ENCODE peak calls at places on chromosomes 7 and 10, in nine cellular contexts. D is lung; K is activated CD8-positive, alpha-beta memory T cell treated with anti-CD3 and anti-CD28 coated beads for 48 hours; X is esophagus squamous epithelium; Q is BJ; P is AG04450; O is activated CD4-positive, CD25-positive, alpha-beta regulatory T cell treated with anti-CD3 and anti-CD28 coated beads, Interleukin-2, amount 50 U/mL, for 72 hours; F is SK-N-SH; A is breast epithelium. R is an unnamed sample.

GRCh38 chr7:141872931-141873330 is 31.6 kb upstream of the PRSS37 start:
- DNase-seq in P (no peak), X (no peak), A (no peak), F (no peak), O (no peak), Q (no peak), K (no peak), D (no peak), R (no peak)

GRCh38 chr7:91247497-91247896 is 16.7 kb upstream of the FZD1 start:
- DNase-seq in A (no peak), O (no peak), K (no peak), F (no peak), D (no peak), Q (no peak), P (no peak), X (no peak), R (no peak)

GRCh38 chr10:12750526-12751201 is 250.8 kb downstream of the CCDC3 start:
- DNase-seq in F (no peak), D (no peak), P (no peak), Q (no peak), K (no peak), A (no peak), O (no peak), X (no peak), R (no peak)

GRCh38 chr10:129949411-129950335 is 14.4 kb downstream of the EBF3 start:
- DNase-seq in K (no peak), O (no peak), A (no peak), Q (no peak), D (no peak), F (peak), P (no peak), X (no peak), R (no peak)

GRCh38 chr7:91182819-91183405 is 81.3 kb upstream of the FZD1 start:
- DNase-seq in X (no peak), D (no peak), P (peak), O (no peak), F (no peak), Q (peak), A (no peak), K (no peak), R (no peak)

GRCh38 chr7:32658034-32658944 is 163.0 kb downstream of the AVL9 start:
- DNase-seq in A (no peak), O (no peak), F (no peak), D (no peak), Q (no peak), P (no peak), X (no peak), K (no peak), R (no peak)

GRCh38 chr10:108392286-108392685 is 1227.8 kb upstream of the SORCS1 start:
- DNase-seq in Q (peak), A (no peak), D (no peak), K (no peak), F (no peak), X (no peak), P (no peak), O (no peak), R (no peak)

GRCh38 chr10:986881-987634 is 1.2 kb upstream of the GTPBP4 start:
- DNase-seq in O (no peak), Q (peak), K (no peak), P (peak), D (no peak), F (no peak), X (no peak), A (no peak), R (no peak)

GRCh38 chr10:102634696-102635095 is 9.6 kb upstream of the TRIM8 start:
- DNase-seq in K (no peak), P (no peak), O (no peak), X (no peak), D (no peak), Q (no peak), A (no peak), F (no peak), R (no peak)

GRCh38 chr7:76340617-76341131 is 18.1 kb downstream of the YWHAG start:
- DNase-seq in A (no peak), D (no peak), X (no peak), O (no peak), K (no peak), F (no peak), P (no peak), Q (no peak), R (no peak)

GRCh38 chr10:110568055-110568735 is 700 bp downstream of the SMC3 start:
- DNase-seq in X (no peak), O (peak), Q (no peak), A (no peak), F (no peak), P (no peak), D (peak), K (no peak), R (peak)

GRCh38 chr10:29191674-29192073 is 97.2 kb upstream of the LYZL1 start:
- DNase-seq in Q (no peak), D (no peak), O (no peak), K (no peak), A (no peak), X (no peak), P (no peak), F (no peak), R (no peak)

GRCh38 chr10:74078037-74078436 is 72.6 kb downstream of the AP3M1 start:
- DNase-seq in X (no peak), A (no peak), F (no peak), P (no peak), D (no peak), Q (no peak), O (no peak), K (no peak), R (no peak)

GRCh38 chr7:35241884-35242283 is 12.0 kb downstream of the TBX20 start:
- DNase-seq in P (no peak), X (no peak), O (no peak), A (no peak), F (no peak), D (no peak), Q (no peak), K (no peak), R (no peak)

GRCh38 chr10:59167512-59167911 is 8.9 kb upstream of the PHYHIPL start:
- DNase-seq in Q (no peak), P (no peak), X (no peak), A (no peak), O (no peak), F (no peak), K (no peak), D (no peak), R (no peak)

GRCh38 chr10:25820496-25821415 is 113.3 kb upstream of the MYO3A start:
- DNase-seq in O (no peak), A (no peak), Q (no peak), F (no peak), K (no peak), P (no peak), X (no peak), D (no peak), R (no peak)

GRCh38 chr7:7417414-7417813 is 118.3 kb downstream of the COL28A1 start:
- DNase-seq in A (no peak), O (no peak), P (no peak), K (no peak), D (no peak), X (no peak), Q (no peak), F (no peak), R (no peak)

GRCh38 chr10:110069502-110069982 is 61.8 kb downstream of the ADD3 start:
- DNase-seq in Q (no peak), O (no peak), D (no peak), F (no peak), P (no peak), A (no peak), X (no peak), K (no peak), R (no peak)

GRCh38 chr10:129760003-129760315 is 204.1 kb downstream of the EBF3 start:
- DNase-seq in X (no peak), A (peak), O (no peak), Q (no peak), P (no peak), K (no peak), F (no peak), D (no peak), R (no peak)

GRCh38 chr7:92295391-92295790 is 49.6 kb downstream of the ANKIB1 start:
- DNase-seq in X (no peak), D (no peak), P (no peak), O (no peak), A (no peak), K (no peak), Q (no peak), F (no peak), R (no peak)

GRCh38 chr10:129870926-129871660 is 93.0 kb downstream of the EBF3 start:
- DNase-seq in D (no peak), Q (no peak), F (peak), X (no peak), A (no peak), O (no peak), P (no peak), K (no peak), R (no peak)

GRCh38 chr7:92740713-92741126 is 95.7 kb downstream of the CDK6 start:
- DNase-seq in A (no peak), X (no peak), D (no peak), F (no peak), O (no peak), Q (peak), P (peak), K (no peak), R (no peak)

GRCh38 chr7:92809397-92810241 is 26.8 kb downstream of the CDK6 start:
- DNase-seq in A (peak), P (peak), F (no peak), Q (peak), O (no peak), K (no peak), D (peak), X (peak), R (no peak)

GRCh38 chr10:125123363-125124113 is 36.8 kb downstream of the CTBP2 start:
- DNase-seq in A (peak), P (no peak), K (no peak), D (peak), Q (no peak), F (no peak), O (no peak), X (no peak), R (no peak)

GRCh38 chr7:901388-902154 is 25.2 kb downstream of the GET4 start:
- DNase-seq in F (peak), P (peak), O (peak), X (no peak), D (peak), Q (peak), A (no peak), K (no peak), R (no peak)

GRCh38 chr7:2820508-2820934 is 23.6 kb downstream of the GNA12 start:
- DNase-seq in F (no peak), X (no peak), A (peak), P (peak), D (peak), Q (peak), K (no peak), O (no peak), R (peak)

GRCh38 chr10:118694848-118695247 is 59.9 kb downstream of the CACUL1 start:
- DNase-seq in X (no peak), K (no peak), Q (peak), F (no peak), A (no peak), P (peak), O (no peak), D (no peak), R (no peak)

GRCh38 chr10:71442000-71442399 is 45.3 kb downstream of the CDH23 start:
- DNase-seq in O (no peak), K (no peak), F (no peak), A (no peak), Q (no peak), P (no peak), X (no peak), D (no peak), R (no peak)

GRCh38 chr10:83562381-83562780 is 576.9 kb upstream of the GHITM start:
- DNase-seq in K (no peak), X (no peak), P (no peak), D (no peak), F (no peak), O (no peak), Q (no peak), A (no peak), R (no peak)

GRCh38 chr7:66142334-66142733 is 27.7 kb downstream of the CRCP start:
- DNase-seq in D (no peak), Q (no peak), A (no peak), K (no peak), O (no peak), X (no peak), F (no peak), P (no peak), R (no peak)

R was measured in GOT3.